ENCODE peak calls at places on chromosomes 3 and 15, in seven cellular contexts. Z, T, O, E, U, B and N are unnamed samples.
A peak's percentile ranks its signal among the peaks of the same experiment; 100 is the strongest.

GRCh38 chr3:157499342-157499963 is 3.8 kb downstream of the VEPH1 start:
- DNase-seq in T (peak; percentile 40), B (no peak), E (peak; percentile 49), U (peak; percentile 26), Z (no peak), O (peak; percentile 40), N (peak; percentile 21)

GRCh38 chr3:57919987-57920386 is 88.2 kb upstream of the FLNB start:
- DNase-seq in B (no peak), U (no peak), T (peak; percentile 5), E (no peak), O (peak; percentile 45), Z (no peak), N (no peak)

GRCh38 chr3:66472313-66473134 is 28.3 kb downstream of the LRIG1 start:
- DNase-seq in U (peak; percentile 90), Z (no peak), E (peak; percentile 90), O (peak; percentile 88), T (peak; percentile 53), B (peak; percentile 88), N (peak; percentile 50)

GRCh38 chr15:68234060-68234459 is 4.5 kb upstream of the CLN6 start:
- DNase-seq in E (peak; percentile 30), Z (no peak), O (no peak), T (peak; percentile 23), B (peak; percentile 33), U (no peak), N (no peak)

GRCh38 chr15:41940441-41940857 is 31.9 kb downstream of the EHD4 start:
- DNase-seq in O (no peak), E (peak; percentile 93), T (peak; percentile 65), B (peak; percentile 87), U (peak; percentile 90), Z (no peak), N (peak; percentile 48)

GRCh38 chr3:187016639-187017345 is 86.5 kb downstream of the ST6GAL1 start:
- DNase-seq in T (peak; percentile 86), O (no peak), Z (no peak), E (peak; percentile 15), U (no peak), B (peak; percentile 11), N (no peak)

GRCh38 chr3:11080492-11080891 is 73.8 kb upstream of the HRH1 start:
- DNase-seq in Z (no peak), B (no peak), U (no peak), E (no peak), T (no peak), O (no peak), N (peak; percentile 18)

GRCh38 chr3:32454731-32455608 is 47.7 kb downstream of the CMTM6 start:
- DNase-seq in T (no peak), E (peak; percentile 24), Z (no peak), B (peak; percentile 16), O (no peak), U (no peak), N (no peak)

GRCh38 chr3:17154221-17154620 is 269.5 kb downstream of the PLCL2 start:
- DNase-seq in U (no peak), B (no peak), Z (no peak), O (no peak), E (no peak), T (no peak), N (no peak)

GRCh38 chr15:93974804-93975481 is 256.4 kb upstream of the MCTP2 start:
- DNase-seq in U (peak; percentile 33), Z (no peak), O (peak; percentile 12), E (peak; percentile 44), B (peak; percentile 5), T (peak; percentile 31), N (peak; percentile 7)

GRCh38 chr3:174251696-174252095 is 607.4 kb upstream of the NAALADL2 start:
- DNase-seq in Z (no peak), E (no peak), U (no peak), T (peak; percentile 5), B (no peak), O (no peak), N (peak; percentile 67)

GRCh38 chr3:98343647-98344507 is 9.8 kb upstream of the OR5K4 start:
- DNase-seq in U (no peak), E (no peak), O (peak; percentile 44), B (peak; percentile 17), Z (no peak), T (peak; percentile 35), N (peak; percentile 45)

GRCh38 chr15:70299931-70300858 is 202.5 kb upstream of the TLE3 start:
- DNase-seq in U (no peak), O (peak; percentile 92), E (no peak), B (no peak), T (no peak), Z (no peak), N (no peak)

GRCh38 chr3:59540696-59541095 is 490.9 kb upstream of the CFAP20DC start:
- DNase-seq in O (no peak), E (peak; percentile 15), T (no peak), U (no peak), Z (no peak), B (no peak), N (peak; percentile 56)

GRCh38 chr15:65077981-65078352 is 1.4 kb downstream of the KBTBD13 start:
- DNase-seq in B (no peak), U (no peak), T (peak; percentile 75), O (peak; percentile 93), Z (peak; percentile 44), E (peak; percentile 41), N (peak; percentile 61)

GRCh38 chr15:50506121-50506520 is 40.3 kb downstream of the USP50 start:
- DNase-seq in U (no peak), Z (no peak), O (no peak), E (no peak), B (no peak), T (no peak), N (no peak)

GRCh38 chr3:45008117-45008516 is 18.0 kb upstream of the CLEC3B start:
- DNase-seq in B (peak; percentile 79), U (peak; percentile 36), E (peak; percentile 55), O (no peak), T (peak; percentile 62), Z (no peak), N (peak; percentile 65)

GRCh38 chr3:20043825-20044224 is 3.6 kb downstream of the KAT2B start:
- DNase-seq in B (no peak), Z (no peak), O (peak; percentile 58), T (no peak), U (no peak), E (no peak), N (no peak)

GRCh38 chr3:20105513-20106280 is 65.5 kb downstream of the KAT2B start:
- DNase-seq in E (peak; percentile 5), Z (no peak), U (no peak), T (no peak), O (no peak), B (no peak), N (no peak)

GRCh38 chr3:9820944-9821343 is 10.9 kb downstream of the TTLL3 start:
- DNase-seq in E (peak; percentile 21), Z (no peak), T (peak; percentile 41), O (no peak), U (no peak), B (peak; percentile 23), N (no peak)

GRCh38 chr3:112315791-112316190 is 17.2 kb upstream of the CD200 start:
- DNase-seq in T (no peak), B (no peak), O (no peak), Z (no peak), U (no peak), E (no peak), N (no peak)

GRCh38 chr15:71800835-71801745 is 9.3 kb upstream of the NR2E3 start:
- DNase-seq in E (peak; percentile 72), B (peak; percentile 89), Z (no peak), T (peak; percentile 85), U (peak; percentile 63), O (peak; percentile 67), N (peak; percentile 88)

GRCh38 chr3:16849240-16849639 is 35.5 kb upstream of the PLCL2 start:
- DNase-seq in U (peak; percentile 73), E (peak; percentile 75), T (peak; percentile 56), B (peak; percentile 2), O (peak; percentile 78), Z (no peak), N (peak; percentile 65)

GRCh38 chr15:94272251-94272898 is 41.0 kb downstream of the MCTP2 start:
- DNase-seq in T (no peak), U (no peak), Z (no peak), O (peak; percentile 57), B (no peak), E (no peak), N (no peak)

GRCh38 chr3:5479229-5479799 is 291.8 kb downstream of the EDEM1 start:
- DNase-seq in Z (no peak), E (no peak), U (no peak), T (no peak), O (peak; percentile 58), B (no peak), N (no peak)

GRCh38 chr15:96412919-96413231 is 82.4 kb downstream of the NR2F2 start:
- DNase-seq in E (no peak), O (no peak), B (no peak), T (no peak), U (no peak), Z (no peak), N (no peak)

DNA sequence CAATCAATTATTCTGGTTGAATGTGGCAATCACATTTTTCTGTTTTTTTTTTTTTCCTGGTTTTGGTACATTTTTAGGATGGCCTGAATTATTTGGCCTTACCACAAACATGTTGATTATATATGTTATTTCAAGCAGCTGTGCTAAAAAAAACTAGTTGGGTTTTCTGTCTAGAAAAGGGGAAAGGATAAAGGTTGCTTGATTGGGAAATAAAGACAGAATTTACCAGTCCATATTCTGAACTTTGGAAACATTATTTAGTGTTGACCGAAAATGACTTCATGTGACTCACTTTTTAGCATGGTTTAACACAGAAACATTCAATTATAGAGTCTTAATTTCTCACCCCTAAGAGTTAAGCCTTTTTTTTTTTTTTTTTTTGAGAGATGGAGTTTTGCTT is 8.1 kb downstream of the MORF4L1 start:
- DNase-seq in B (peak; percentile 54), E (no peak), U (no peak), O (no peak), Z (no peak), T (peak; percentile 17), N (peak; percentile 48)
- H3K4me1 ChIP-seq in B (peaks cover 15% of the 10 kb centered on the region), E (peaks cover 8% of the 10 kb centered on the region), U (peaks cover 33% of the 10 kb centered on the region), O (peaks cover 17% of the 10 kb centered on the region), Z (no peaks in the 10 kb centered on the region), T (peaks cover 28% of the 10 kb centered on the region), N (peaks cover 78% of the 10 kb centered on the region)

GRCh38 chr15:98803228-98804056 is 155.1 kb downstream of the IGF1R start:
- DNase-seq in E (peak; percentile 80), B (peak; percentile 78), U (peak; percentile 71), T (no peak), Z (no peak), O (no peak), N (no peak)
- H3K4me1 ChIP-seq in E (peaks cover 18% of the 10 kb centered on the region), B (peaks cover 31% of the 10 kb centered on the region), U (peaks cover 41% of the 10 kb centered on the region), T (peaks cover 34% of the 10 kb centered on the region), Z (peaks cover 2% of the 10 kb centered on the region), O (peaks cover 15% of the 10 kb centered on the region), N (peaks cover 37% of the 10 kb centered on the region)

GRCh38 chr15:66838671-66839239 is 136.7 kb downstream of the SMAD6 start:
- DNase-seq in T (peak; percentile 71), U (peak; percentile 36), O (peak; percentile 17), Z (no peak), B (peak; percentile 71), E (peak; percentile 52), N (peak; percentile 78)
- H3K4me1 ChIP-seq in T (peaks cover 36% of the 10 kb centered on the region), U (peaks cover 19% of the 10 kb centered on the region), O (no peaks in the 10 kb centered on the region), Z (no peaks in the 10 kb centered on the region), B (peaks cover 26% of the 10 kb centered on the region), E (peaks cover 27% of the 10 kb centered on the region), N (peaks cover 52% of the 10 kb centered on the region)

GRCh38 chr3:46239301-46239938 is 2.8 kb upstream of the CCR3 start:
- DNase-seq in O (no peak), U (no peak), T (no peak), Z (no peak), B (no peak), E (no peak), N (no peak)

GRCh38 chr3:46239952-46240351 is 2.3 kb upstream of the CCR3 start:
- DNase-seq in T (no peak), E (no peak), B (no peak), U (no peak), Z (no peak), O (no peak), N (no peak)

GRCh38 chr3:46242120-46242519 is at the start of gene CCR3:
- DNase-seq in O (no peak), E (no peak), U (no peak), T (no peak), B (no peak), Z (no peak), N (no peak)

GRCh38 chr3:46245155-46245554 is 2.9 kb downstream of the CCR3 start:
- DNase-seq in Z (no peak), O (no peak), E (no peak), U (no peak), T (no peak), B (no peak), N (no peak)
- H3K4me1 ChIP-seq in Z (no peaks in the 10 kb centered on the region), O (no peaks in the 10 kb centered on the region), E (no peaks in the 10 kb centered on the region), U (no peaks in the 10 kb centered on the region), T (no peaks in the 10 kb centered on the region), B (no peaks in the 10 kb centered on the region), N (peaks cover 13% of the 10 kb centered on the region)